ENCODE peak calls at places on chromosomes 11 and 22, in nine cellular contexts. E is COLO829; L is stimulated activated CD4-positive, alpha-beta T cell treated with anti-CD3 and anti-CD28 coated beads, Interleukin-1b, Interleukin-23, amount 100 ng/mL, for 24 hours; X is Karpas-422; I is neuronal stem cell; D is memory B cell; Y is NCI-H1417; Q is astrocyte of the cerebellum; R is GM23338. M is an unnamed sample.

GRCh38 chr22:42437488-42438292 is 5.5 kb upstream of the NFAM1 start:
- DNase-seq in E (peak), L (peak), X (peak), I (peak), D (peak), Y (peak), Q (no peak), R (peak), M (peak)

GRCh38 chr22:30869996-30870395 is 98.6 kb downstream of the MORC2 start:
- DNase-seq in E (no peak), L (no peak), X (no peak), I (no peak), D (no peak), Y (no peak), Q (no peak), R (no peak), M (no peak)

GRCh38 chr11:26244207-26244606 is 87.7 kb upstream of the ANO3 start:
- DNase-seq in E (no peak), L (no peak), X (no peak), I (no peak), D (no peak), Y (no peak), Q (no peak), R (no peak), M (no peak)

GRCh38 chr22:23775779-23776375 is 3.2 kb downstream of the MMP11 start:
- DNase-seq in E (no peak), L (no peak), X (peak), I (no peak), D (no peak), Y (no peak), Q (no peak), R (no peak), M (no peak)

GRCh38 chr11:124897681-124898680 is at the start of gene ROBO4:
- DNase-seq in E (no peak), L (no peak), X (no peak), I (no peak), D (peak), Y (no peak), Q (peak), R (no peak), M (peak)

GRCh38 chr11:66693356-66694055 is 15.8 kb upstream of the RBM4B start:
- DNase-seq in E (no peak), L (no peak), X (no peak), I (no peak), D (no peak), Y (no peak), Q (no peak), R (no peak), M (no peak)

GRCh38 chr11:82720267-82720666 is 13.4 kb downstream of the FAM181B start:
- DNase-seq in E (no peak), L (no peak), X (no peak), I (no peak), D (no peak), Y (no peak), Q (no peak), R (no peak), M (no peak)

GRCh38 chr11:1397146-1397861 is 7.6 kb downstream of the BRSK2 start:
- DNase-seq in E (no peak), L (no peak), X (no peak), I (no peak), D (no peak), Y (no peak), Q (no peak), R (no peak), M (no peak)

GRCh38 chr11:109193880-109194279 is 228.1 kb upstream of the C11orf87 start:
- DNase-seq in E (no peak), L (no peak), X (no peak), I (no peak), D (no peak), Y (no peak), Q (no peak), R (no peak), M (no peak)

GRCh38 chr22:18024276-18024939 is at the start of gene MICAL3:
- DNase-seq in E (peak), L (peak), X (peak), I (peak), D (peak), Y (peak), Q (no peak), R (peak), M (peak)

GRCh38 chr11:46557684-46558151 is 36.1 kb downstream of the AMBRA1 start:
- DNase-seq in E (no peak), L (no peak), X (no peak), I (no peak), D (no peak), Y (no peak), Q (no peak), R (no peak), M (no peak)

GRCh38 chr11:46446343-46446751 is 54.8 kb upstream of the CHRM4 start:
- DNase-seq in E (no peak), L (no peak), X (peak), I (no peak), D (no peak), Y (peak), Q (peak), R (peak), M (no peak)

GRCh38 chr11:106463154-106463553 is 385.7 kb downstream of the AASDHPPT start:
- DNase-seq in E (no peak), L (no peak), X (no peak), I (no peak), D (no peak), Y (peak), Q (no peak), R (no peak), M (no peak)

GRCh38 chr11:119415517-119415916 is 7.5 kb downstream of the THY1 start:
- DNase-seq in E (no peak), L (no peak), X (no peak), I (no peak), D (no peak), Y (no peak), Q (no peak), R (no peak), M (peak)

GRCh38 chr11:15568440-15568839 is 453.7 kb downstream of the INSC start:
- DNase-seq in E (no peak), L (no peak), X (no peak), I (no peak), D (no peak), Y (no peak), Q (no peak), R (no peak), M (no peak)

GRCh38 chr11:80473562-80473961 is 1032.7 kb upstream of the TENM4 start:
- DNase-seq in E (no peak), L (no peak), X (no peak), I (no peak), D (no peak), Y (no peak), Q (no peak), R (peak), M (no peak)

GRCh38 chr11:128690746-128691091 is 3.2 kb upstream of the FLI1 start:
- DNase-seq in E (no peak), L (no peak), X (no peak), I (no peak), D (no peak), Y (no peak), Q (no peak), R (peak), M (peak)

GRCh38 chr22:37485006-37485713 is 1.0 kb downstream of the MFNG start:
- DNase-seq in E (no peak), L (peak), X (peak), I (no peak), D (peak), Y (no peak), Q (no peak), R (no peak), M (no peak)

GRCh38 chr11:61495801-61496601 is 12.5 kb upstream of the LRRC10B start:
- DNase-seq in E (no peak), L (no peak), X (no peak), I (no peak), D (no peak), Y (peak), Q (no peak), R (no peak), M (no peak)

GRCh38 chr22:39318507-39319283 is 728 bp downstream of the RPL3 start:
- DNase-seq in E (no peak), L (peak), X (no peak), I (no peak), D (no peak), Y (no peak), Q (no peak), R (no peak), M (no peak)

GRCh38 chr11:35485656-35486318 is 39.6 kb downstream of the PAMR1 start:
- DNase-seq in E (peak), L (peak), X (peak), I (peak), D (peak), Y (peak), Q (peak), R (peak), M (peak)

GRCh38 chr11:59207988-59208432 is 4.7 kb downstream of the MPEG1 start:
- DNase-seq in E (peak), L (peak), X (peak), I (peak), D (no peak), Y (peak), Q (peak), R (peak), M (no peak)

GRCh38 chr22:29258407-29259252 is 9.2 kb downstream of the RHBDD3 start:
- DNase-seq in E (no peak), L (no peak), X (no peak), I (no peak), D (no peak), Y (no peak), Q (no peak), R (no peak), M (no peak)